ENCODE peak calls at places on chromosomes 13 and 19, in eight cellular contexts. Z, K, P, L, F, S, J and E are unnamed samples.

GRCh38 chr19:16078311-16078758 is 2.0 kb downstream of the TPM4 start:
- DNase-seq in Z (no peak), K (no peak), P (no peak), L (no peak), F (no peak), S (no peak), J (no peak), E (no peak)

GRCh38 chr19:4713384-4713951 is 10.2 kb downstream of the DPP9 start:
- DNase-seq in Z (no peak), K (no peak), P (no peak), L (peak), F (no peak), S (no peak), J (peak), E (peak)

GRCh38 chr19:43078311-43078710 is 4.2 kb downstream of the PSG2 start:
- DNase-seq in Z (no peak), K (no peak), P (no peak), L (no peak), F (no peak), S (no peak), J (no peak), E (no peak)

GRCh38 chr13:112722433-112723250 is 32.8 kb downstream of the ATP11A start:
- DNase-seq in Z (no peak), K (no peak), P (no peak), L (no peak), F (no peak), S (no peak), J (peak), E (no peak)

GRCh38 chr19:10751109-10751972 is 33.5 kb downstream of the DNM2 start:
- DNase-seq in Z (no peak), K (no peak), P (no peak), L (no peak), F (no peak), S (no peak), J (peak), E (no peak)

GRCh38 chr19:35216026-35216832 is 12.3 kb downstream of the FAM187B start:
- DNase-seq in Z (no peak), K (no peak), P (no peak), L (no peak), F (no peak), S (no peak), J (no peak), E (no peak)

GRCh38 chr19:51689751-51690358 is 3.3 kb upstream of the SPACA6 start:
- DNase-seq in Z (no peak), K (no peak), P (no peak), L (no peak), F (peak), S (peak), J (no peak), E (no peak)

GRCh38 chr19:4034048-4035017 is 26.8 kb downstream of the PIAS4 start:
- DNase-seq in Z (no peak), K (no peak), P (no peak), L (no peak), F (peak), S (no peak), J (no peak), E (no peak)

GRCh38 chr19:39067104-39067503 is 17.1 kb upstream of the ACP7 start:
- DNase-seq in Z (no peak), K (no peak), P (no peak), L (no peak), F (no peak), S (no peak), J (no peak), E (no peak)